ENCODE peak calls at places on chromosome 10, in ten cellular contexts. I, T, S, A, P, B, Y, G, M and H are unnamed samples.

GRCh38 chr10:24237801-24238390 is 29.0 kb downstream of the KIAA1217 start:
- DNase-seq in M (no peak), B (no peak), T (no peak), G (no peak), Y (no peak), A (no peak), P (no peak), S (no peak), I (no peak), H (no peak)

GRCh38 chr10:61628875-61629513 is 33.7 kb upstream of the CABCOCO1 start:
- DNase-seq in A (no peak), P (peak; percentile 87), B (no peak), T (peak; percentile 94), Y (no peak), M (no peak), G (no peak), S (peak; percentile 85), I (no peak), H (no peak)

GRCh38 chr10:124467165-124467564 is 5.5 kb downstream of the LHPP start:
- DNase-seq in P (no peak), S (no peak), I (no peak), Y (no peak), A (no peak), M (no peak), T (no peak), B (no peak), G (no peak), H (no peak)

GRCh38 chr10:84534168-84534567 is 205.8 kb downstream of the CCSER2 start:
- DNase-seq in Y (no peak), B (no peak), G (no peak), M (no peak), S (no peak), I (no peak), P (no peak), T (no peak), A (no peak), H (no peak)

GRCh38 chr10:132551093-132551807 is 13.7 kb downstream of the INPP5A start:
- DNase-seq in B (no peak), S (no peak), I (peak; percentile 91), Y (no peak), P (no peak), G (no peak), M (no peak), A (peak; percentile 71), T (no peak), H (no peak)

GRCh38 chr10:5538446-5538845 is 13.7 kb downstream of the CALML3 start:
- DNase-seq in T (peak; percentile 48), B (no peak), S (peak; percentile 83), Y (no peak), P (no peak), I (peak; percentile 22), G (no peak), M (no peak), A (no peak), H (no peak)

GRCh38 chr10:86389441-86390193 is 23.0 kb upstream of the GRID1 start:
- DNase-seq in S (no peak), P (no peak), A (peak; percentile 89), T (peak; percentile 49), B (peak; percentile 67), I (no peak), G (peak; percentile 87), M (peak; percentile 36), Y (no peak), H (peak; percentile 83)

GRCh38 chr10:71280216-71280615 is 38.8 kb upstream of the SLC29A3 start:
- DNase-seq in T (no peak), B (no peak), M (no peak), S (no peak), P (no peak), Y (no peak), A (no peak), G (no peak), I (no peak), H (no peak)

GRCh38 chr10:75395171-75395954 is 6.2 kb downstream of the ZNF503 start:
- DNase-seq in B (peak; percentile 85), G (peak; percentile 86), A (peak; percentile 78), M (peak; percentile 75), P (no peak), S (peak; percentile 26), T (peak; percentile 61), Y (no peak), I (peak; percentile 84), H (no peak)

GRCh38 chr10:113746188-113746950 is 5.1 kb upstream of the PLEKHS1 start:
- DNase-seq in A (no peak), P (no peak), S (no peak), M (no peak), G (no peak), Y (no peak), B (no peak), T (peak; percentile 28), I (no peak), H (no peak)